ENCODE peak calls at places on chromosomes 3 and 15, in seven cellular contexts. D is CD8-positive, alpha-beta T cell; B is breast epithelium; A is K562; H is spleen; V is sigmoid colon; L is ovary. Q is an unnamed sample.

GRCh38 chr3:11246663-11246970 is 25.6 kb upstream of the ATG7 start:
- DNase-seq in D (no peak), B (no peak), A (no peak), H (no peak), V (no peak), L (no peak), Q (no peak)

GRCh38 chr15:33440911-33441310 is 130.1 kb downstream of the RYR3 start:
- DNase-seq in D (no peak), B (no peak), A (no peak), H (no peak), V (no peak), L (no peak), Q (no peak)

GRCh38 chr15:33639968-33640367 is 328.3 kb upstream of the CHRM5 start:
- DNase-seq in D (no peak), B (no peak), A (no peak), H (no peak), V (no peak), L (no peak), Q (no peak)

GRCh38 chr15:82174471-82174870 is 88.1 kb downstream of the EFL1 start:
- DNase-seq in D (no peak), B (no peak), A (no peak), H (no peak), V (no peak), L (no peak), Q (no peak)

GRCh38 chr3:71348001-71348632 is 235.4 kb downstream of the FOXP1 start:
- DNase-seq in D (no peak), B (no peak), A (no peak), H (no peak), V (no peak), L (no peak), Q (no peak)

GRCh38 chr3:48404440-48405342 is 25.2 kb downstream of the PLXNB1 start:
- DNase-seq in D (no peak), B (peak; percentile 27), A (no peak), H (no peak), V (peak; percentile 61), L (no peak), Q (no peak)

GRCh38 chr15:69893863-69894262 is 203.9 kb downstream of the TLE3 start:
- DNase-seq in D (no peak), B (no peak), A (no peak), H (no peak), V (no peak), L (no peak), Q (no peak)

GRCh38 chr3:126349611-126350501 is 7.4 kb downstream of the KLF15 start:
- DNase-seq in D (no peak), B (no peak), A (no peak), H (peak; percentile 73), V (peak; percentile 56), L (no peak), Q (no peak)

GRCh38 chr3:143119974-143120715 is 574 bp downstream of the CHST2 start:
- DNase-seq in D (peak; percentile 7), B (no peak), A (peak; percentile 47), H (peak; percentile 90), V (no peak), L (no peak), Q (no peak)

GRCh38 chr15:57403532-57403931 is 27.2 kb downstream of the CGNL1 start:
- DNase-seq in D (no peak), B (no peak), A (no peak), H (no peak), V (no peak), L (no peak), Q (no peak)

GRCh38 chr15:86611392-86612040 is 531.8 kb downstream of the AGBL1 start:
- DNase-seq in D (peak; percentile 10), B (no peak), A (no peak), H (no peak), V (no peak), L (no peak), Q (peak; percentile 39)

GRCh38 chr3:178532414-178532813 is 3.8 kb upstream of the KCNMB2 start:
- DNase-seq in D (no peak), B (no peak), A (no peak), H (no peak), V (no peak), L (no peak), Q (no peak)

GRCh38 chr3:178540184-178540583 is 3.9 kb downstream of the KCNMB2 start:
- DNase-seq in D (no peak), B (no peak), A (no peak), H (no peak), V (no peak), L (no peak), Q (no peak)

GRCh38 chr3:178537123-178537754 is 1.0 kb downstream of the KCNMB2 start:
- DNase-seq in D (no peak), B (no peak), A (no peak), H (no peak), V (no peak), L (no peak), Q (no peak)

GRCh38 chr3:178536271-178537079 is at the start of gene KCNMB2:
- DNase-seq in D (no peak), B (no peak), A (no peak), H (no peak), V (no peak), L (no peak), Q (no peak)

DNA sequence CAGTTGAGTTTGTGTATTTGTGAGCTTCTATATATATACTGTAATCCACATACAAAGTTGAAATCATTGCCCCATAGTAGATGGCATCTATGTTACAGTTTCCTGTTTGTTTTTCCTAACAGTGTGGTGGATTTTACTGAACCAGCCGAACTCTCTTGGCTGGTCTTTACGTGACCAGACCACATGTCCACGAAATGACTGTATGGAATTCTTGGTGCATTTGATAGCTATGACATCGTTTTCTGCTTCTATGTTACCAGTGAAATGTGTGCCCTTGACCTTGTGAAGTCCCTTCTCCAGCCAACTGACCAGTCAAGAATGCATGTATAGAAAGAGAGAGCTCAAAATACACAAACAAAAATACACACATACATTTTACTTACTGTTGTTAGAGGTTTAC is 1.8 kb downstream of the KCNMB2 start:
- DNase-seq in D (no peak), B (no peak), A (no peak), H (no peak), V (no peak), L (no peak), Q (no peak)
- H3K4me3 ChIP-seq in D (no peak overlapping the region), B (no peak overlapping the region), A (no peak overlapping the region), H (no peak overlapping the region), V (no peak overlapping the region), L (no peak overlapping the region), Q (no peak overlapping the region)

DNA sequence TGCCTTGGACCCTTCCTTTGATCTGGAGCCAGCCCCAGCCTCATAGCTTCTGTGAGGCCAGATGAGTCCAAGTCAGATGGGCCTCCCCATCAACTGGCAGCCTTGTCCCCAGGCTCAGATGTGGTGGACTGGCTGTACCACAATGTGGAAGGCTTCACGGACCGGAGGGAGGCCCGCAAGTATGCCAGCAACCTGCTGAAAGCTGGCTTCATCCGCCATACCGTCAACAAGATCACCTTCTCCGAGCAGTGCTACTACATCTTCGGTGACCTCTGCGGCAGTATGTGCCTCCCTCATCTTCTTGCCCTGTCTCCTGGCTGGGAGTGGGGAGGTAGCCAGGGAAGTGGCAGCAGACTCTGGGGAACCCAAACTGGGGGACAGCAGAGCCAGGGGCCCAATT is 6.9 kb upstream of the AP2M1 start:
- DNase-seq in D (no peak), B (no peak), A (no peak), H (peak; percentile 51), V (no peak), L (no peak), Q (no peak)
- H3K36me3 ChIP-seq in D (peaks cover 25% of the 10 kb centered on the region), B (peaks cover 9% of the 10 kb centered on the region), A (peaks cover 97% of the 10 kb centered on the region), H (peaks cover 97% of the 10 kb centered on the region), V (peaks cover 99% of the 10 kb centered on the region), L (no peaks in the 10 kb centered on the region), Q (no peaks in the 10 kb centered on the region)

GRCh38 chr3:15858547-15859506 is 61.0 kb upstream of the ANKRD28 start:
- DNase-seq in D (peak; percentile 44), B (peak; percentile 29), A (peak; percentile 84), H (peak; percentile 95), V (no peak), L (peak; percentile 59), Q (no peak)
- TF ChIP-seq CTCF in D (no peak), B (peak; percentile 45), A (no peak), H (peak; percentile 6), V (peak; percentile 27), L (no peak), Q (no peak)

GRCh38 chr3:196093271-196094111 is 11.6 kb upstream of the TFRC start:
- DNase-seq in D (no peak), B (no peak), A (no peak), H (peak; percentile 61), V (no peak), L (no peak), Q (no peak)
- H3K4me3 ChIP-seq in D (no peak overlapping the region), B (no peak overlapping the region), A (no peak overlapping the region), H (no peak overlapping the region), V (no peak overlapping the region), L (no peak overlapping the region), Q (no peak overlapping the region)

GRCh38 chr3:130956721-130957120 is 62.8 kb downstream of the ATP2C1 start:
- DNase-seq in D (no peak), B (no peak), A (no peak), H (no peak), V (no peak), L (no peak), Q (no peak)
- H3K36me3 ChIP-seq in D (peaks cover 11% of the 10 kb centered on the region), B (peaks cover 4% of the 10 kb centered on the region), A (peaks cover 62% of the 10 kb centered on the region), H (peaks cover 91% of the 10 kb centered on the region), V (peaks cover 73% of the 10 kb centered on the region), L (no peaks in the 10 kb centered on the region), Q (peaks cover 2% of the 10 kb centered on the region)

GRCh38 chr3:160141485-160142185 is 83.6 kb upstream of the C3orf80 start:
- DNase-seq in D (no peak), B (no peak), A (no peak), H (no peak), V (no peak), L (no peak), Q (no peak)
- TF ChIP-seq CTCF in D (no peak), B (no peak), A (no peak), H (no peak), V (no peak), L (no peak), Q (no peak)

DNA sequence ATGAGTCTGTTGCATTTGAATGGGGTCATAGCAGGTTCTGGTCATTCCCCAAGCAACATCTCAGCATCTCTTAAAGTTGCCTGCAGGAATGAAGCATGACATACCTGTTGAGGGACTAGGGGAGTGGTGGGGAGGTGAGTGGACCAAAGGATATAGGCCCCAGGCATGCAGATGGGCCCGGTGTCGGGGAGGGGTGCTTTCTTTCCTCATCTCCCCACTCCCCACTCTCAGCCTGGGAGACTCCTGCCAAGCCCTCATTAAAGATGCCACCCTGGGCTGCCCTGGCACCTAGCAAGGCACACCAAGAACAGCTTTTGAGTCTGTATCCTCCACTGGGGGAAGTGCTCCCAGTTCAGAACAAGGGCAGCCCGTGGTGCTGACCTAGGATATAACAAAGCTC is 54.2 kb downstream of the GRIP2 start:
- DNase-seq in D (no peak), B (no peak), A (no peak), H (peak; percentile 39), V (no peak), L (peak; percentile 16), Q (no peak)
- H3K4me3 ChIP-seq in D (no peak overlapping the region), B (no peak overlapping the region), A (no peak overlapping the region), H (no peak overlapping the region), V (no peak overlapping the region), L (no peak overlapping the region), Q (no peak overlapping the region)

DNA sequence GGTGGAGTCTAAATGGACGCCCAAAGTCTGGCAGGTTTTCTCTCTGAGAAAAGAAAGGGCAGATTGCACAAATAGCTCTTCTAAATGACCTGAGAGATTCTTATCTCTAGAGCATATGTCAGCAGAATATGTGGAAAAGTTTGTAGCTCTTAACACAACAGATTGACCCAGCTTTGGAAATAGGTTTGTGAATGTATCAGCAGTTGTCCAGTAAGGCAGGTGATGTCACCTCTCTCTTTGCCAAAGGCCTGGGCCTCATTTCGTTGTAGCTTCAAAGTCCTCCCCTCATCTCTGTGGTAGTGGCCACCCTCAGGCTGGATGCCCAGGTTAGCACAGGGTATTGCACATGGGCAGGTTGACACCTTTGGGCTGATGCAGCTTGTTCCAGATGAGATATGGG is 36.0 kb downstream of the PDIA5 start:
- DNase-seq in D (no peak), B (no peak), A (no peak), H (peak; percentile 11), V (no peak), L (no peak), Q (no peak)
- H3K36me3 ChIP-seq in D (no peaks in the 10 kb centered on the region), B (no peaks in the 10 kb centered on the region), A (peaks cover 82% of the 10 kb centered on the region), H (peaks cover 82% of the 10 kb centered on the region), V (peaks cover 44% of the 10 kb centered on the region), L (no peaks in the 10 kb centered on the region), Q (peaks cover 1% of the 10 kb centered on the region)